ENCODE peak calls at places on chromosome 3, in six cellular contexts. G, Y, E, K, J and B are unnamed samples.

GRCh38 chr3:70580021-70580420 is 267.6 kb upstream of the MDFIC2 start:
- DNase-seq in J (no peak), K (no peak), E (no peak), G (no peak), Y (no peak), B (no peak)

GRCh38 chr3:24521306-24522154 is 26.9 kb upstream of the THRB start:
- DNase-seq in K (peak; percentile 50), E (peak; percentile 62), J (no peak), Y (peak; percentile 48), G (peak; percentile 85), B (peak; percentile 37)

GRCh38 chr3:62211675-62212429 is 161.5 kb downstream of the FEZF2 start:
- DNase-seq in E (no peak), K (no peak), Y (no peak), J (no peak), G (no peak), B (no peak)

GRCh38 chr3:55629432-55629831 is 142.3 kb upstream of the WNT5A start:
- DNase-seq in K (no peak), G (no peak), Y (peak; percentile 38), J (no peak), E (peak; percentile 89), B (no peak)

GRCh38 chr3:32937331-32937730 is 14.1 kb upstream of the CCR4 start:
- DNase-seq in E (no peak), K (no peak), G (no peak), Y (no peak), J (no peak), B (no peak)

GRCh38 chr3:26307192-26307591 is 315.4 kb upstream of the LRRC3B start:
- DNase-seq in E (no peak), K (no peak), G (no peak), J (no peak), Y (no peak), B (no peak)

GRCh38 chr3:55870576-55870975 is 383.5 kb upstream of the WNT5A start:
- DNase-seq in G (no peak), Y (no peak), K (no peak), J (no peak), E (no peak), B (no peak)

GRCh38 chr3:140177943-140178342 is 243.0 kb downstream of the CLSTN2 start:
- DNase-seq in G (no peak), K (no peak), J (no peak), Y (no peak), E (no peak), B (no peak)

GRCh38 chr3:46725663-46726314 is 8.1 kb upstream of the PRSS50 start:
- DNase-seq in J (no peak), E (no peak), G (no peak), Y (no peak), K (no peak), B (no peak)

GRCh38 chr3:72137865-72138861 is 353.2 kb upstream of the PROK2 start:
- DNase-seq in Y (no peak), J (no peak), E (no peak), K (no peak), G (no peak), B (no peak)

GRCh38 chr3:196207833-196208607 is 3.2 kb downstream of the ZDHHC19 start:
- DNase-seq in K (no peak), G (peak; percentile 69), J (no peak), E (peak; percentile 69), Y (peak; percentile 30), B (peak; percentile 41)

DNA sequence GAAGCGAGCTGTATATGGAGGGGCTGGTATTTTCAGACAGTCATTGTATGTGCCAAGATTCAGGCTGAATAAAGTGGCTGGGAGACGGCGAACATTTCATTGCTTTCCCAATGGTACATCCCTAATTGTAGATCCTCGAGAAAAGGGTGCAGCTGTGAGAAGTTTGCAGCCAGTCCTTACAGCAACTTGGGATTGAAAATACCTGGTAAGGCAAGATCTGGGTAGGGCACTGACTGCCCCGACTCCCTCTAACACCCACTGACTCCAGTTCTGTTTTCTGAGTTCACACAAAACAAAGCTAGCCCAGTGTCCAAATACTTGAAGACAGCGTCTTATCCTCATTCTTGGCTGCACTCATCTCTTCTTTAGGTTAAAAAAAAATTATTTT is 63.7 kb downstream of the EDEM1 start:
- DNase-seq in E (no peak), K (no peak), J (no peak), Y (no peak), G (no peak), B (no peak)
- H3K4me3 ChIP-seq in E (peak overlapping the region; percentile 8), K (peak overlapping the region; percentile 14), J (peak overlapping the region; percentile 40), Y (peak overlapping the region; percentile 62), G (peak overlapping the region; percentile 48), B (peak overlapping the region; percentile 29)

GRCh38 chr3:11236588-11237461 is 35.4 kb upstream of the ATG7 start:
- DNase-seq in G (peak; percentile 63), J (peak; percentile 38), E (peak; percentile 84), Y (peak; percentile 68), K (peak; percentile 64), B (peak; percentile 19)
- H3K9me3 ChIP-seq in G (no peaks in the 10 kb centered on the region), J (peaks cover 12% of the 10 kb centered on the region), E (no peaks in the 10 kb centered on the region), Y (no peaks in the 10 kb centered on the region), K (no peaks in the 10 kb centered on the region), B (peaks cover 3% of the 10 kb centered on the region)

DNA sequence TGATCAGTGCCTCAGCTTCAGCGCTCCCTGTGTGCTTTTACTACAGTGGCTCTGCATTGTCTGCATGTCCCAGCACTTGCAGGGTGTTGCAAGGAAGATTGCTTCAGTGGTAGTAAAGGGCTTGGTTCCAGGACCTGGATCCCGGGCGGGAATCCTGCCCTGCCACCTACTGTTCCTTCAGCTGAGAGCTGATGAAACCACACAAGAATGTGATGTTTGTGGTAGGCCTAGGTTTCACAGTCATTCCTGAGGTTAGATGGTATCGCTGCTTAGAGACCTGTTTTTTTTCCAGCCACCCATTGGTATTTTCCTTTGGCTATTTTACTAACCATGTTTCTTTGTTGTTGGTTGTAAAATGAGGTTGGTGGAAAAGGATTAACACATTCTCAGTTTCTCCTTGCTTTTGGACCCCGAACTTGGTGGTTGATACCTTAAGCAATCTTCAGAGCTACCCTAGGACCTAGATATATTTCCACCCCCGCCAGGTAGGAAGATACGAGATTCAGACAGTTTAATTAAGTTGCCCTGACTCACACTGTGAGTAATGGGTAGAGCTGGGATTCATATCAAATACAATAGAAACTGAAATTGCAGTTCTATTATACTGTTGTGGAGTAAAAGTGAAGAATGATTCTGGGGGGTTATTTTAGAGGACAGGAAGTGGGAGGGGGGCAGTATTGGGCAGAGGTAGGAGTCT is 11.4 kb downstream of the GPR87 start:
- DNase-seq in J (peak; percentile 84), Y (peak; percentile 99), K (peak; percentile 92), E (peak; percentile 48), G (peak; percentile 51), B (peak; percentile 95)
- H3K4me3 ChIP-seq in J (no peak overlapping the region), Y (peak overlapping the region; percentile 10), K (peak overlapping the region; percentile 18), E (no peak overlapping the region), G (no peak overlapping the region), B (peak overlapping the region; percentile 21)

DNA sequence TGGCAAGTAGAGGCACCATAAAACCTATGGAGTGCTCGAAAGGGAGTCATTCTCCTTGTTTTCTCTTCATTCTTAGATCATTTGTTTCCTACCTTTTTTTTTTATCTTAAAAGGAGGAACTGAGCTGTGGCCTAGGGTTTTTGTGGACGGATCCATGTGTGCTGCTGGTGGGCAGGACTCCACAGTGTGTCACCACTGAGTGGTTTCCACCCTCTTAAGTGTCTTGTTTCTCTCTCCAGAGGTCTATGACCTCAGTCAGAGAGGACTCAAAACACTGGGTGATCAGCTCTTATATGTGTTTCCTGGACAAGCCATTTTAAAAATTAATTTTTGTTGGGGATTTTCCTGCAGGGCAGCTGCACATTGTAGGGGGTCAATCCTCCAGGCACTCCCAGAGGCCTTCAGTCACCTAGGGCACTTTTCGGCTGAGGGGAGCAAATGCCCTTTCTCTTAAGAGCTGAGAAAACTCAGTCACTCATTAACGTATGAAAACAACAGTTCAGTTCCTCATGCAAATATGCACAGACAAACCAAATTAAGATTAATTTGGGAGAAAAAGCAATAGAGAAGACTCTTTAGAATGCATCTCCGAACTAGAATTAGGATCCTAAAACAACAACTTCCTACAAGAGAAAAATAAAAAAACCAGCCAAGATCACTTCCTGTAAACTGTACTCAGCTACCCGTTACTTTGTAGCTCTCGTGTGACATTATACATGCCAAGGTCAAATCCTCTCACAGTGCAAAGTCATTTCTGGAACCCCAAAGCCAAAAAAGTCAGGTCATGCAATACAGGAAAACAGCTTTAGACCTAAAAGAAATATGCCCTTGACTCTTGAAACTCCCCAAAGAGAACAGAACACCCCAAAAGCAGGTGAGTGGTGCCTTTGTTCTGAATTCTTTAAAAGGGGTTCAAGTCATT is 27.6 kb upstream of the FAM3D start:
- DNase-seq in K (no peak), E (no peak), Y (no peak), G (no peak), J (no peak), B (no peak)
- H3K9me3 ChIP-seq in K (no peaks in the 10 kb centered on the region), E (peaks cover 5% of the 10 kb centered on the region), Y (peaks cover 16% of the 10 kb centered on the region), G (no peaks in the 10 kb centered on the region), J (peaks cover 7% of the 10 kb centered on the region), B (peaks cover 8% of the 10 kb centered on the region)

DNA sequence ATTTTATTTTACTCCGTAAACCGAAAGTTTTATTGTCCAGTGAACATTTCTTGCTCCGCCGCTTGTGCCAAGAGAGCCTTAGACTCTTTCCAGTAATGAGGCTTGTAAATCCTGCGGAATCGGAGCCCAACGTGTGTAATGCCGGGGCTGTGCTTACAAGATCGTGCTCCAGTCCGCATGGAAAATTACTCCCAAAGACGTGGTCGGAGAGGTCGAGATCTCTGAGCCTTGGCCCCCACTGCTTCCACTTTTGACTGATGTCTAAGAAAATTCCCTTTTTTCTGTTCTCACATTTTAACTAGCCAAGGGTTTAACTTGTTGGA is 702 bp upstream of the PLOD2 start:
- DNase-seq in E (peak; percentile 55), G (peak; percentile 56), K (peak; percentile 44), Y (no peak), J (no peak), B (peak; percentile 68)
- H3K4me3 ChIP-seq in E (peak overlapping the region; percentile 80), G (peak overlapping the region; percentile 85), K (peak overlapping the region; percentile 83), Y (peak overlapping the region; percentile 63), J (peak overlapping the region; percentile 75), B (peak overlapping the region; percentile 87)

DNA sequence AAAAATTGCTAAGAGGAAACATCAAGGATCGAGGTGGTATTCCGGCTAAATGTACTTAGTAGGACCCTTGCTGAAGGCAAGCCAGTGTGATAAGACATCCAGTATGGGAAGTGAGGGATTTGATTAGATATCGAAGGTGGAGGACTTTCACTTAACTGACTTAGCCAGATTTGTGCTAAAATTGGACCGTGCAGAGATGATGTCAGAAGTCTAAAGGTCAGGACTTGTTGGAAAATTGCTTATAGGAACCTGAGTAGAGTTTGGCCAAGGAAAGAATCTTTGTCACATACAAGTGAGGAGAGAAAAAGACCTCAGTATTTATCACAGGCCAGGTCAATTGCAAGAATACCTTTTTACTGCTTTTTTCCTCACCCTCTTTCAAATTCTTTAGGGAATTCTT is 30.9 kb upstream of the PYDC2 start:
- DNase-seq in K (no peak), G (no peak), E (no peak), J (no peak), Y (no peak), B (no peak)
- H3K9me3 ChIP-seq in K (no peaks in the 10 kb centered on the region), G (peaks cover 6% of the 10 kb centered on the region), E (no peaks in the 10 kb centered on the region), J (no peaks in the 10 kb centered on the region), Y (no peaks in the 10 kb centered on the region), B (no peaks in the 10 kb centered on the region)